ENCODE peak calls at places on chromosomes 3 and 15, in eight cellular contexts. P is MM.1S, S is endothelial cell of umbilical vein, Q is left lung, F is esophagus muscularis mucosa, O is cardiac muscle cell, R is K562, C is mesenchymal stem cell. G is an unnamed sample. For H3K4me1, the result is how much of the 10 kb centered on the place peaks cover.

GRCh38 chr3:71973337-71974030 is 188.5 kb upstream of the PROK2 start:
- DNase-seq in P (no peak), S (no peak), F (no peak), C (no peak), Q (no peak), O (peak), R (no peak), G (no peak)

GRCh38 chr3:148957586-148957985 is 33.8 kb upstream of the GYG1 start:
- DNase-seq in C (no peak), R (peak), O (peak), F (no peak), Q (no peak), P (peak), S (no peak), G (no peak)

GRCh38 chr3:113287111-113287817 is 75.9 kb downstream of the BOC start:
- DNase-seq in Q (no peak), R (peak), F (no peak), P (no peak), O (no peak), S (peak), C (peak), G (no peak)

GRCh38 chr3:127168271-127168670 is 24.7 kb upstream of the PRR23E start:
- DNase-seq in C (no peak), S (no peak), R (no peak), F (no peak), P (no peak), O (peak), Q (no peak), G (no peak)

GRCh38 chr15:23569513-23569912 is 4.0 kb downstream of the MKRN3 start:
- DNase-seq in C (no peak), S (no peak), O (no peak), P (no peak), F (no peak), R (no peak), Q (no peak), G (no peak)

GRCh38 chr15:80159811-80160569 is 7.2 kb downstream of the FAH start:
- DNase-seq in C (peak), O (no peak), Q (no peak), S (no peak), F (peak), P (no peak), R (peak), G (no peak)

GRCh38 chr15:74989527-74989926 is 5.8 kb upstream of the SCAMP5 start:
- DNase-seq in C (no peak), F (no peak), O (no peak), R (no peak), P (no peak), S (no peak), Q (no peak), G (no peak)

GRCh38 chr3:144407290-144407689 is 435.7 kb downstream of the DIPK2A start:
- DNase-seq in R (no peak), F (no peak), C (no peak), O (no peak), S (no peak), Q (no peak), P (no peak), G (no peak)

GRCh38 chr3:134938024-134938525 is 143.0 kb downstream of the EPHB1 start:
- DNase-seq in S (no peak), P (no peak), C (no peak), F (no peak), R (no peak), Q (no peak), O (no peak), G (no peak)

GRCh38 chr3:53195602-53196574 is 34.9 kb downstream of the PRKCD start:
- DNase-seq in P (peak), R (peak), Q (peak), C (peak), S (peak), O (peak), F (no peak), G (peak)

GRCh38 chr3:54578417-54578816 is 349.4 kb downstream of the LRTM1 start:
- DNase-seq in O (no peak), R (no peak), P (no peak), Q (no peak), F (peak), C (no peak), S (no peak), G (no peak)

GRCh38 chr3:123084738-123085237 is 18.0 kb downstream of the PDIA5 start:
- DNase-seq in F (no peak), S (no peak), Q (no peak), O (no peak), R (no peak), C (peak), P (no peak), G (no peak)

GRCh38 chr3:52245322-52246263 is at the start of gene PPM1M:
- DNase-seq in C (peak), R (peak), S (peak), Q (peak), P (peak), O (peak), F (no peak), G (peak)

GRCh38 chr3:173865900-173866498 is 468.5 kb downstream of the NLGN1 start:
- DNase-seq in P (peak), Q (no peak), R (no peak), O (no peak), F (no peak), S (no peak), C (no peak), G (no peak)

GRCh38 chr15:39130556-39131379 is 450.1 kb upstream of the THBS1 start:
- DNase-seq in R (no peak), C (peak), Q (no peak), O (no peak), P (no peak), S (peak), F (no peak), G (no peak)

GRCh38 chr15:50758712-50759205 is 6.7 kb downstream of the SPPL2A start:
- DNase-seq in P (no peak), F (no peak), Q (no peak), C (no peak), R (no peak), O (no peak), S (no peak), G (no peak)

GRCh38 chr3:13016083-13016725 is 57.0 kb downstream of the IQSEC1 start:
- DNase-seq in C (peak), P (peak), S (no peak), O (no peak), R (no peak), F (no peak), Q (peak), G (peak)
- H3K27ac ChIP-seq in C (no peak), P (peak), S (no peak), O (no peak), R (peak), F (peak), Q (peak), G (peak)

GRCh38 chr15:63291507-63291906 is 14.1 kb downstream of the APH1B start:
- DNase-seq in P (no peak), C (peak), O (no peak), S (peak), Q (no peak), F (no peak), R (no peak), G (no peak)
- H3K4me1 ChIP-seq in P (under half), C (under half), O (under half), S (under half), Q (under half), F (under half), R (under half), G (under half)

GRCh38 chr3:20141841-20142240 is 44.2 kb downstream of the SGO1 start:
- DNase-seq in O (peak), F (no peak), C (peak), P (no peak), Q (no peak), S (no peak), R (no peak), G (no peak)
- H3K27ac ChIP-seq in O (no peak), F (peak), C (no peak), P (no peak), Q (no peak), S (no peak), R (no peak), G (no peak)

DNA sequence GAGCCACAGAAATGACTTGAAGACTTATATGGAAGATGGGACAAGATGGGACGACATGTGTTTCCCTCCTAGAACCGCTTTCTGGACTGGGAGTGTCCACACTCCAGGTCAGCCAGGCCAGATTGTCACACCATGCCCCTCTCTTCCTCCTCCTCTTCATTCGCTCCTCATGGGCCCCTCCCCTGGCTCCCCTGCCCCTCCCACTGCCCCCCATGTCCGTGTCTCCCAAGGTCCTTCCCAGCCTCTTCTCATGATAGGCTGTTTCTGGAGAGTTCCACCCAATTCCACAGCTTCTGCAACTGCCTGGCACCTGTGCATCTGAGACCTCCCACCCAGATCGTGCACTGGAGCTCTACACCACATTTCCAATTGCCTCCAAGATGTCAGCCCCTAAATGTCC is 6.6 kb downstream of the MYO5C start:
- DNase-seq in P (no peak), F (peak), S (no peak), O (no peak), R (no peak), Q (no peak), C (no peak), G (no peak)
- H3K4me1 ChIP-seq in P (under half), F (under half), S (under half), O (under half), R (under half), Q (under half), C (under half), G (under half)